ENCODE peak calls at places on chromosomes 4 and X, in eight cellular contexts. F is right atrium auricular region; R is colonic mucosa; N is CD4-positive, alpha-beta T cell; K is AG04450; B is SJSA1; D is CD8-positive, alpha-beta T cell; L is endodermal cell. S is an unnamed sample.

GRCh38 chr4:25180524-25181131 is 20.4 kb upstream of the SEPSECS start:
- DNase-seq in F (no peak), N (no peak), R (peak; percentile 24), D (peak; percentile 31), K (no peak), L (no peak), B (no peak), S (peak; percentile 37)

GRCh38 chr4:100348472-100348871 is 158.2 kb upstream of the DDIT4L start:
- DNase-seq in D (no peak), N (no peak), R (no peak), L (no peak), F (no peak), K (no peak), B (peak; percentile 73), S (no peak)

GRCh38 chr4:108360857-108361820 is 192.4 kb upstream of the LEF1 start:
- DNase-seq in R (no peak), B (peak; percentile 94), K (peak; percentile 23), F (no peak), L (peak; percentile 70), N (no peak), D (no peak), S (peak; percentile 74)

GRCh38 chrX:119008122-119008744 is 33.8 kb downstream of the LONRF3 start:
- DNase-seq in L (peak; percentile 61), D (peak; percentile 37), R (peak; percentile 26), F (no peak), B (no peak), N (peak; percentile 42), K (no peak), S (no peak)

GRCh38 chr4:1500966-1501753 is 94.9 kb upstream of the NKX1-1 start:
- DNase-seq in B (no peak), K (no peak), R (no peak), N (peak; percentile 21), L (peak; percentile 32), F (no peak), D (no peak), S (peak; percentile 18)

GRCh38 chr4:38310446-38311043 is 350.3 kb downstream of the PTTG2 start:
- DNase-seq in D (peak; percentile 50), B (no peak), K (no peak), F (no peak), L (peak; percentile 50), R (no peak), N (peak; percentile 50), S (no peak)

GRCh38 chrX:70338290-70338689 is 48.4 kb downstream of the KIF4A start:
- DNase-seq in B (no peak), K (no peak), F (no peak), L (no peak), R (no peak), D (no peak), N (no peak), S (no peak)

GRCh38 chr4:140133576-140133975 is 20.4 kb downstream of the MAML3 start:
- DNase-seq in F (no peak), R (no peak), L (no peak), N (no peak), K (no peak), D (no peak), B (no peak), S (no peak)

GRCh38 chr4:61359301-61359700 is 159.2 kb downstream of the ADGRL3 start:
- DNase-seq in K (no peak), D (no peak), N (no peak), F (no peak), R (no peak), B (no peak), L (no peak), S (no peak)

GRCh38 chrX:45824471-45824870 is 623.8 kb upstream of the DIPK2B start:
- DNase-seq in N (no peak), R (no peak), D (peak; percentile 15), F (no peak), L (peak; percentile 75), B (peak; percentile 82), K (peak; percentile 81), S (no peak)

GRCh38 chr4:69882150-69882549 is 22.2 kb upstream of the SULT1E1 start:
- DNase-seq in B (no peak), F (no peak), D (no peak), N (no peak), R (no peak), L (no peak), K (no peak), S (no peak)

GRCh38 chr4:183621875-183622274 is 37.1 kb downstream of the RWDD4 start:
- DNase-seq in N (no peak), L (no peak), K (no peak), R (no peak), F (no peak), B (no peak), D (no peak), S (no peak)

GRCh38 chr4:182478475-182478874 is 235.3 kb downstream of the TENM3 start:
- DNase-seq in R (no peak), B (no peak), L (no peak), K (no peak), N (no peak), F (no peak), D (no peak), S (no peak)

GRCh38 chr4:2047781-2048581 is 11.1 kb upstream of the NAT8L start:
- DNase-seq in L (peak; percentile 26), B (no peak), R (no peak), D (no peak), F (no peak), K (no peak), N (peak; percentile 26), S (no peak)

GRCh38 chr4:14233126-14233525 is 605.6 kb upstream of the BOD1L1 start:
- DNase-seq in N (no peak), D (no peak), R (no peak), F (no peak), K (no peak), L (no peak), B (no peak), S (no peak)

GRCh38 chr4:113094802-113095201 is 45.3 kb downstream of the ANK2 start:
- DNase-seq in R (no peak), L (no peak), D (no peak), K (no peak), B (no peak), N (no peak), F (no peak), S (no peak)

GRCh38 chrX:70029790-70030189 is 19.9 kb downstream of the AWAT2 start:
- DNase-seq in R (no peak), K (no peak), D (no peak), B (no peak), L (no peak), N (no peak), F (no peak), S (no peak)

GRCh38 chrX:16444353-16444752 is 205.6 kb upstream of the S100G start:
- DNase-seq in F (no peak), N (no peak), L (no peak), D (no peak), R (no peak), B (no peak), K (peak; percentile 26), S (no peak)

GRCh38 chrX:20382518-20383291 is 116.0 kb upstream of the RPS6KA3 start:
- DNase-seq in N (no peak), L (no peak), F (no peak), B (no peak), K (no peak), D (no peak), R (no peak), S (no peak)

GRCh38 chr4:169238445-169238844 is 32.3 kb downstream of the SH3RF1 start:
- DNase-seq in R (no peak), N (no peak), K (no peak), F (no peak), L (no peak), B (no peak), D (no peak), S (no peak)

GRCh38 chr4:56668267-56668666 is 12.8 kb downstream of the HOPX start:
- DNase-seq in B (no peak), K (no peak), D (no peak), L (peak; percentile 75), R (no peak), N (no peak), F (no peak), S (no peak)

GRCh38 chrX:56802921-56803848 is 74.1 kb downstream of the NBDY start:
- DNase-seq in B (peak; percentile 33), F (peak; percentile 88), L (peak; percentile 89), R (peak; percentile 81), K (no peak), N (peak; percentile 68), D (peak; percentile 79), S (peak; percentile 29)

GRCh38 chr4:8102831-8103230 is 55.8 kb downstream of the ABLIM2 start:
- DNase-seq in N (no peak), D (no peak), R (no peak), K (no peak), L (no peak), B (no peak), F (no peak), S (no peak)
- H3K27me3 ChIP-seq in N (no peaks in the 10 kb centered on the region), D (no peaks in the 10 kb centered on the region), R (no peaks in the 10 kb centered on the region), K (peaks cover 42% of the 10 kb centered on the region), L (no peaks in the 10 kb centered on the region), B (peaks cover 58% of the 10 kb centered on the region), F (no peaks in the 10 kb centered on the region), S (no peaks in the 10 kb centered on the region)

GRCh38 chrX:12228862-12229261 is 90.6 kb downstream of the FRMPD4 start:
- DNase-seq in K (no peak), N (no peak), L (no peak), R (no peak), B (no peak), F (no peak), D (no peak), S (no peak)
- H3K27me3 ChIP-seq in K (no peaks in the 10 kb centered on the region), N (no peaks in the 10 kb centered on the region), L (no peaks in the 10 kb centered on the region), R (no peaks in the 10 kb centered on the region), B (no peaks in the 10 kb centered on the region), F (no peaks in the 10 kb centered on the region), D (no peaks in the 10 kb centered on the region), S (no peaks in the 10 kb centered on the region)

DNA sequence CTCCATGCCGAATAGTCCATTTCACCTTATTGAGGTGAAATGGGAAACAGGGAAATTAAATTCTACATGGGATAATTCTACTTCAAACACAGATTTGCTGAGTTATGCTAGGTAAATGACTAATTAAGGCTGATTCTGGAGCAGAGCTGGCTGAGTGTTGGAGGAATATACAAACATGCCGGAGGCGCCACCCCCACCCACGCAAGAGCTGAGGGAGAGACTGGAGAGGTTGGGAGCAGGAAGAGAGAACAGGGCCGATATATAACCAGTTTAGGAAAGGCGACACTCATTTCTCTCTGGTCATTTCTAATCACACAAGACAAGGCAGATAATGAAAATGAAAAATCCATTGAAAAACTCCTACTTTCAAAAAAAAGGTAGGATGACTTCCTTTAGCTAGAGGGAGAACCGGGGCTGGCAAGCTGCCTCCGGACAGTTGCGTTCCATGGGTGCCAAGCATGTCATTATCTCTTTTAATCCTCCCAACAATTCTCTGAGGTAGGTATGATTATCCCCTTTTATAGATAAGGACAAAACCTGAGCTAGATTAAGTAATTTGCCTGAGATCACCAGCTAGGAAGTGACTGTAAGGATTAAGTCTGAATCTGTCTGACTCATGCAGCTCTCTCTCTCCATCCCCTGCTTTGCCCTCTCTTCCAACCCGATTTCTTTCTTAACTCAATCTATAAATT is 27.6 kb upstream of the CFAP299 start:
- DNase-seq in L (peak; percentile 53), F (no peak), D (no peak), R (no peak), B (peak; percentile 63), N (no peak), K (no peak), S (no peak)
- H3K27me3 ChIP-seq in L (peaks cover 39% of the 10 kb centered on the region), F (no peaks in the 10 kb centered on the region), D (no peaks in the 10 kb centered on the region), R (no peaks in the 10 kb centered on the region), B (no peaks in the 10 kb centered on the region), N (peaks cover 15% of the 10 kb centered on the region), K (no peaks in the 10 kb centered on the region), S (no peaks in the 10 kb centered on the region)

DNA sequence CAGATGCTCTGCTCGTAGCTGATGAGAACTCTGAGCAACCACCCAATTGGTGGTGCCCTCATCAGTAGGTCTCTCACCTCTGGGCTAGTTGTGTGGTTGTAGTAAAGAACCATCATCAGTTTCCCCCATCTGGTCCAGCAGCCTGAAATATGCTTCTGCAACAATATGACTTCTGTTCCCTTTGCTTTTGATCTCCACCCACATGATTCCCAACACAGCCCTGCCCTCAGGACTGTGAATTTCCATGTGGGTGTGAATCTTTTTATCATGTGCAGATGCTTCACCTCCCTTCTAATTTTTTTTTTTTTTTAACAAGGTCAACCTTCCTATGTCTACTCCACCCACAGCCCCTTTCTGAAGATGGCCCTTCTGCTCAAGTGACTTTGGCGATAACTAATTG is 466.5 kb downstream of the BCOR start:
- DNase-seq in L (no peak), F (no peak), R (no peak), D (no peak), B (no peak), N (no peak), K (no peak), S (no peak)
- H3K27me3 ChIP-seq in L (no peaks in the 10 kb centered on the region), F (no peaks in the 10 kb centered on the region), R (no peaks in the 10 kb centered on the region), D (no peaks in the 10 kb centered on the region), B (no peaks in the 10 kb centered on the region), N (no peaks in the 10 kb centered on the region), K (no peaks in the 10 kb centered on the region), S (no peaks in the 10 kb centered on the region)